ENCODE peak calls at places on chromosomes 12 and 14, in four cellular contexts. One of them, this sample, is unnamed. For H3K27me3, the result is how much of the 10 kb centered on the place peaks cover.

GRCh38 chr12:25072901-25073645 is 121.9 kb downstream of the DNAI7 start:
- DNase-seq in GM12878: no peak
- DNase-seq in testis: no peak
- DNase-seq in hepatocyte: no peak
- DNase-seq in this sample: no peak

GRCh38 chr12:1429980-1430379 is 164.4 kb downstream of the FBXL14 start:
- DNase-seq in GM12878: no peak
- DNase-seq in testis: no peak
- DNase-seq in hepatocyte: no peak
- DNase-seq in this sample: no peak

GRCh38 chr14:94598816-94599655 is 13.2 kb upstream of the SERPINA3 start:
- DNase-seq in GM12878: no peak
- DNase-seq in testis: peak
- DNase-seq in hepatocyte: peak
- DNase-seq in this sample: no peak

GRCh38 chr14:74085047-74085637 is 386 bp downstream of the LIN52 start:
- DNase-seq in GM12878: no peak
- DNase-seq in testis: no peak
- DNase-seq in hepatocyte: peak
- DNase-seq in this sample: no peak

GRCh38 chr12:109737111-109737510 is 23.5 kb downstream of the FAM222A start:
- DNase-seq in GM12878: no peak
- DNase-seq in testis: no peak
- DNase-seq in hepatocyte: no peak
- DNase-seq in this sample: no peak

GRCh38 chr12:131327521-131328488 is 374.1 kb downstream of the ADGRD1 start:
- DNase-seq in GM12878: no peak
- DNase-seq in testis: no peak
- DNase-seq in hepatocyte: no peak
- DNase-seq in this sample: no peak

GRCh38 chr14:102586420-102587119 is 5.9 kb upstream of the RCOR1 start:
- DNase-seq in GM12878: no peak
- DNase-seq in testis: no peak
- DNase-seq in hepatocyte: no peak
- DNase-seq in this sample: no peak

GRCh38 chr12:131442337-131442918 is 268.5 kb upstream of the SFSWAP start:
- DNase-seq in GM12878: no peak
- DNase-seq in testis: no peak
- DNase-seq in hepatocyte: no peak
- DNase-seq in this sample: no peak

GRCh38 chr14:105423488-105424195 is 4.0 kb downstream of the MTA1 start:
- DNase-seq in GM12878: no peak
- DNase-seq in testis: no peak
- DNase-seq in hepatocyte: no peak
- DNase-seq in this sample: no peak

GRCh38 chr12:6321905-6322304 is 11.4 kb downstream of the PLEKHG6 start:
- DNase-seq in GM12878: no peak
- DNase-seq in testis: no peak
- DNase-seq in hepatocyte: no peak
- DNase-seq in this sample: no peak

GRCh38 chr12:125140239-125140917 is 75.1 kb downstream of the AACS start:
- DNase-seq in GM12878: no peak
- DNase-seq in testis: no peak
- DNase-seq in hepatocyte: no peak
- DNase-seq in this sample: no peak

GRCh38 chr14:76133103-76133502 is 18.6 kb upstream of the GPATCH2L start:
- DNase-seq in GM12878: no peak
- DNase-seq in testis: no peak
- DNase-seq in hepatocyte: peak
- DNase-seq in this sample: no peak

GRCh38 chr14:72904840-72905561 is 11.1 kb upstream of the DPF3 start:
- DNase-seq in GM12878: no peak
- DNase-seq in testis: peak
- DNase-seq in hepatocyte: peak
- DNase-seq in this sample: peak

GRCh38 chr12:111335811-111336210 is 33.1 kb downstream of the PHETA1 start:
- DNase-seq in GM12878: no peak
- DNase-seq in testis: no peak
- DNase-seq in hepatocyte: no peak
- DNase-seq in this sample: no peak

GRCh38 chr12:127399451-127399850 is 867.5 kb upstream of the TMEM132C start:
- DNase-seq in GM12878: no peak
- DNase-seq in testis: no peak
- DNase-seq in hepatocyte: no peak
- DNase-seq in this sample: no peak

GRCh38 chr14:85529803-85530574 is at the start of gene FLRT2:
- DNase-seq in GM12878: no peak
- DNase-seq in testis: peak
- DNase-seq in hepatocyte: peak
- DNase-seq in this sample: peak

GRCh38 chr12:90163975-90164374 is 455.3 kb upstream of the ATP2B1 start:
- DNase-seq in GM12878: no peak
- DNase-seq in testis: no peak
- DNase-seq in hepatocyte: no peak
- DNase-seq in this sample: no peak

GRCh38 chr12:118102609-118103008 is 1.2 kb downstream of the VSIG10 start:
- DNase-seq in GM12878: no peak
- DNase-seq in testis: no peak
- DNase-seq in hepatocyte: no peak
- DNase-seq in this sample: no peak

GRCh38 chr12:15278816-15279658 is 43.3 kb upstream of the PTPRO start:
- DNase-seq in GM12878: no peak
- DNase-seq in testis: peak
- DNase-seq in hepatocyte: peak
- DNase-seq in this sample: peak

GRCh38 chr14:31307618-31308017 is 100.0 kb upstream of the HECTD1 start:
- DNase-seq in GM12878: no peak
- DNase-seq in testis: no peak
- DNase-seq in hepatocyte: no peak
- DNase-seq in this sample: no peak

GRCh38 chr12:89874146-89874545 is 165.5 kb upstream of the ATP2B1 start:
- DNase-seq in GM12878: no peak
- DNase-seq in testis: no peak
- DNase-seq in hepatocyte: no peak
- DNase-seq in this sample: peak

GRCh38 chr14:34258318-34258717 is 203.7 kb downstream of the SPTSSA start:
- DNase-seq in GM12878: no peak
- DNase-seq in testis: no peak
- DNase-seq in hepatocyte: peak
- DNase-seq in this sample: no peak

GRCh38 chr12:68374315-68374982 is 42.3 kb upstream of the MDM1 start:
- DNase-seq in GM12878: peak
- DNase-seq in testis: no peak
- DNase-seq in hepatocyte: no peak
- DNase-seq in this sample: no peak

GRCh38 chr14:104431351-104431928 is 148.1 kb upstream of the C14orf180 start:
- DNase-seq in GM12878: no peak
- DNase-seq in testis: no peak
- DNase-seq in hepatocyte: no peak
- DNase-seq in this sample: no peak

GRCh38 chr12:52829986-52830385 is 4.1 kb downstream of the KRT79 start:
- DNase-seq in GM12878: no peak
- DNase-seq in testis: no peak
- DNase-seq in hepatocyte: no peak
- DNase-seq in this sample: no peak

GRCh38 chr12:11555743-11556625 is 93.5 kb upstream of the ETV6 start:
- DNase-seq in GM12878: no peak
- DNase-seq in testis: no peak
- DNase-seq in hepatocyte: peak
- DNase-seq in this sample: no peak

GRCh38 chr14:64502476-64503183 is 1.0 kb downstream of the ZBTB25 start:
- DNase-seq in GM12878: no peak
- DNase-seq in testis: peak
- DNase-seq in hepatocyte: peak
- DNase-seq in this sample: no peak

GRCh38 chr12:108190529-108190928 is 61.4 kb downstream of the WSCD2 start:
- DNase-seq in GM12878: no peak
- DNase-seq in testis: no peak
- DNase-seq in hepatocyte: peak
- DNase-seq in this sample: peak

GRCh38 chr12:67649165-67650126 is 901 bp downstream of the DYRK2 start:
- DNase-seq in GM12878: no peak
- DNase-seq in testis: peak
- DNase-seq in hepatocyte: peak
- DNase-seq in this sample: peak

GRCh38 chr14:68741839-68742470 is 50.9 kb downstream of the ZFP36L1 start:
- DNase-seq in GM12878: peak
- DNase-seq in testis: no peak
- DNase-seq in hepatocyte: no peak
- DNase-seq in this sample: no peak

GRCh38 chr14:68741481-68741799 is 51.4 kb downstream of the ZFP36L1 start:
- DNase-seq in GM12878: no peak
- DNase-seq in testis: no peak
- DNase-seq in hepatocyte: no peak
- DNase-seq in this sample: no peak

GRCh38 chr14:68748260-68748659 is 44.6 kb downstream of the ZFP36L1 start:
- DNase-seq in GM12878: no peak
- DNase-seq in testis: no peak
- DNase-seq in hepatocyte: no peak
- DNase-seq in this sample: no peak

GRCh38 chr14:68747366-68747765 is 45.5 kb downstream of the ZFP36L1 start:
- DNase-seq in GM12878: no peak
- DNase-seq in testis: no peak
- DNase-seq in hepatocyte: no peak
- DNase-seq in this sample: no peak

DNA sequence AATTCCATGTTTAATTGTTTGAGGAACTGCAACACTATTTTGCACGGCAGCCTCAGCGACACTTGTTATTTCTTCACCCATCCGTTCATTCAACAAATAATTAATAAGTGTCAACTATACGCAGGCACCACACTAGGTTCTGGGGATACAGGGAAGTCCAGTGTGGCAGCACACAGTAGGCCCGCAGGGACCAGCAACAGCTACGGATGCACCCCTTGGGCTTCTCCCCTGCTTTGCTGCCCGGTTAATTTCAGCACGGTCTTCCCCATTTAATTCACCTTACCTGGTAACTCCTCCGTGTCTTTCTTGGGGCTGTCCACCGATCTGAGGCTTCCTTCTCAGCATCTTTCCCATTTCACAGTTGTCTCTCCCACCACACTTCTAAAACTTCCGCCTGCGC is 48.3 kb downstream of the ZFP36L1 start:
- DNase-seq in GM12878: no peak
- DNase-seq in testis: no peak
- DNase-seq in hepatocyte: no peak
- DNase-seq in this sample: no peak
- H3K4me3 ChIP-seq in GM12878: no peak
- H3K4me3 ChIP-seq in testis: no peak
- H3K4me3 ChIP-seq in hepatocyte: no peak
- H3K4me3 ChIP-seq in this sample: no peak

GRCh38 chr14:56817396-56817921 is 7.2 kb upstream of the OTX2 start:
- DNase-seq in GM12878: no peak
- DNase-seq in testis: no peak
- DNase-seq in hepatocyte: no peak
- DNase-seq in this sample: no peak

GRCh38 chr14:56826214-56826613 is 15.9 kb upstream of the OTX2 start:
- DNase-seq in GM12878: no peak
- DNase-seq in testis: no peak
- DNase-seq in hepatocyte: no peak
- DNase-seq in this sample: no peak

GRCh38 chr14:56821177-56821576 is 10.9 kb upstream of the OTX2 start:
- DNase-seq in GM12878: no peak
- DNase-seq in testis: no peak
- DNase-seq in hepatocyte: no peak
- DNase-seq in this sample: no peak

GRCh38 chr14:56816575-56817391 is 6.5 kb upstream of the OTX2 start:
- DNase-seq in GM12878: no peak
- DNase-seq in testis: no peak
- DNase-seq in hepatocyte: no peak
- DNase-seq in this sample: no peak

GRCh38 chr14:56821807-56822615 is 11.7 kb upstream of the OTX2 start:
- DNase-seq in GM12878: no peak
- DNase-seq in testis: no peak
- DNase-seq in hepatocyte: no peak
- DNase-seq in this sample: no peak
- H3K27me3 ChIP-seq in GM12878: under half
- H3K27me3 ChIP-seq in testis: under half
- H3K27me3 ChIP-seq in hepatocyte: half or more
- H3K27me3 ChIP-seq in this sample: half or more

GRCh38 chr12:106305376-106305775 is 2.8 kb downstream of the TCP11L2 start:
- DNase-seq in GM12878: no peak
- DNase-seq in testis: no peak
- DNase-seq in hepatocyte: peak
- DNase-seq in this sample: no peak
- TF ChIP-seq CTCF in GM12878: no peak
- TF ChIP-seq CTCF in testis: no peak
- TF ChIP-seq CTCF in hepatocyte: no peak
- TF ChIP-seq CTCF in this sample: no peak

GRCh38 chr14:22822619-22823551 is 6.8 kb upstream of the MRPL52 start:
- DNase-seq in GM12878: no peak
- DNase-seq in testis: peak
- DNase-seq in hepatocyte: peak
- DNase-seq in this sample: peak
- H3K4me3 ChIP-seq in GM12878: peak
- H3K4me3 ChIP-seq in testis: peak
- H3K4me3 ChIP-seq in hepatocyte: no peak
- H3K4me3 ChIP-seq in this sample: peak

GRCh38 chr12:119149270-119149669 is 29.5 kb upstream of the HSPB8 start:
- DNase-seq in GM12878: no peak
- DNase-seq in testis: no peak
- DNase-seq in hepatocyte: no peak
- DNase-seq in this sample: no peak
- H3K27me3 ChIP-seq in GM12878: under half
- H3K27me3 ChIP-seq in testis: under half
- H3K27me3 ChIP-seq in hepatocyte: under half
- H3K27me3 ChIP-seq in this sample: under half

DNA sequence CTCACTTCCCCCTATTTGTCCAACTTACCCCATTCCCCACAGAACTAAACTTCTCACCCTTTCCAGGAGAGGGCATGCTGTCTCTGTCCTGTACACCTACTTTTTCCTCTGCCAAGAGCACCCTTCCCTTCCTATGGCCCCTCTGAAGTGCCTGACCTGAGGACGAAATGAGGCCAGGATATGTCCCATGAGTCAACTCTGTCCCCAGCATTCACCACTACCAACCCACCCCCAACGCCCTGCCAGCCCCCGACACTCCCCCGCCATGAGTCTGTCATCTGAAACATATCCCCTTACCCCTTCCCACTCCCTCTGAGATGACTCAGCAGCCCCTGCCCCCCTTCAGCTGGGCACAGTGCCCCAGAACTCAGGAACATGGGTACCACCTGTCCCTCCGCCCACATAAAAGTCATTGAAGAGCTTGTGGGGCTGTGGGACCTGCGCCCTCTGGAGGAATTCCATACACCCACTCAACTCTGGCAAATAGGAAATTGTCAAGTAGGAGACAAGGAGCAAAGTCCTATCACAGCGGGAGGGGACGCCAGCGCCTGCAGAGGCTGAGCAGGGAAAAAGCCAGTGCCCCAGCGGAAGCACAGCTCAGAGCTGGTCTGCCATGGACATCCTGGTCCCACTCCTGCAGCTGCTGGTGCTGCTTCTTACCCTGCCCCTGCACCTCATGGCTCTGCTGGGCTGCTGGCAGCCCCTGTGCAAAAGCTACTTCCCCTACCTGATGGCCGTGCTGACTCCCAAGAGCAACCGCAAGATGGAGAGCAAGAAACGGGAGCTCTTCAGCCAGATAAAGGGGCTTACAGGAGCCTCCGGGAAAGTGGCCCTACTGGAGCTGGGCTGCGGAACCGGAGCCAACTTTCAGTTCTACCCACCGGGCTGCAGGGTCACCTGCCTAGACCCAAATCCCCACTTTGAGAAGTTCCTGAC is 26.3 kb downstream of the ITGA7 start:
- DNase-seq in GM12878: no peak
- DNase-seq in testis: peak
- DNase-seq in hepatocyte: peak
- DNase-seq in this sample: peak
- TF ChIP-seq CTCF in GM12878: peak
- TF ChIP-seq CTCF in testis: no peak
- TF ChIP-seq CTCF in hepatocyte: peak
- TF ChIP-seq CTCF in this sample: peak